ENCODE peak calls at places on chromosomes 4 and X, in four cellular contexts. O, T, L and U are unnamed samples.

GRCh38 chr4:20192754-20193521 is 58.8 kb upstream of the SLIT2 start:
- DNase-seq in O (peak; percentile 61), T (no peak), L (no peak), U (peak; percentile 20)

GRCh38 chr4:71907782-71908181 is 123.9 kb upstream of the GC start:
- DNase-seq in O (no peak), T (no peak), L (no peak), U (no peak)

GRCh38 chr4:173410106-173410505 is 11.2 kb upstream of the SCRG1 start:
- DNase-seq in O (no peak), T (no peak), L (no peak), U (no peak)

GRCh38 chrX:49003696-49004095 is 1.6 kb upstream of the GRIPAP1 start:
- DNase-seq in O (no peak), T (peak; percentile 35), L (no peak), U (no peak)

GRCh38 chr4:88843067-88843723 is 145.6 kb upstream of the NAP1L5 start:
- DNase-seq in O (peak; percentile 47), T (no peak), L (no peak), U (no peak)

GRCh38 chr4:102799816-102800215 is 27.5 kb downstream of the UBE2D3 start:
- DNase-seq in O (no peak), T (no peak), L (no peak), U (peak; percentile 44)

GRCh38 chr4:169241480-169241879 is 29.3 kb downstream of the SH3RF1 start:
- DNase-seq in O (peak; percentile 64), T (no peak), L (no peak), U (no peak)

GRCh38 chr4:78543424-78544238 is 7.9 kb upstream of the ANXA3 start:
- DNase-seq in O (peak; percentile 39), T (no peak), L (no peak), U (peak; percentile 40)

GRCh38 chr4:93174598-93174997 is 654.0 kb upstream of the ATOH1 start:
- DNase-seq in O (no peak), T (no peak), L (no peak), U (no peak)

GRCh38 chr4:55378617-55379467 is 16.9 kb upstream of the TMEM165 start:
- DNase-seq in O (peak; percentile 12), T (no peak), L (no peak), U (no peak)

GRCh38 chrX:16592194-16592770 is 57.7 kb upstream of the S100G start:
- DNase-seq in O (peak; percentile 16), T (no peak), L (no peak), U (no peak)

GRCh38 chr4:107391009-107391629 is 328.9 kb downstream of the PAPSS1 start:
- DNase-seq in O (no peak), T (no peak), L (no peak), U (no peak)

GRCh38 chr4:36332782-36333131 is 51.3 kb downstream of the DTHD1 start:
- DNase-seq in O (no peak), T (no peak), L (no peak), U (no peak)

GRCh38 chr4:148874331-148874730 is 432.1 kb upstream of the NR3C2 start:
- DNase-seq in O (no peak), T (no peak), L (no peak), U (no peak)
- TF ChIP-seq CTCF in O (no peak), T (peak; percentile 34), L (no peak), U (no peak)

GRCh38 chrX:7132335-7133035 is 15.0 kb upstream of the STS start:
- DNase-seq in O (peak; percentile 77), T (peak; percentile 71), L (no peak), U (peak; percentile 79)
- H3K4me3 ChIP-seq in O (no peak overlapping the region), T (no peak overlapping the region), L (no peak overlapping the region), U (no peak overlapping the region)

GRCh38 chr4:122218762-122219161 is 66.6 kb downstream of the BLTP1 start:
- DNase-seq in O (peak; percentile 31), T (peak; percentile 63), L (no peak), U (peak; percentile 9)
- TF ChIP-seq CTCF in O (peak; percentile 51), T (peak; percentile 44), L (peak; percentile 23), U (peak; percentile 45)

GRCh38 chr4:2799444-2799911 is 6.6 kb downstream of the SH3BP2 start:
- DNase-seq in O (no peak), T (no peak), L (peak; percentile 49), U (no peak)
- H3K4me3 ChIP-seq in O (no peak overlapping the region), T (no peak overlapping the region), L (peak overlapping the region; percentile 34), U (no peak overlapping the region)

DNA sequence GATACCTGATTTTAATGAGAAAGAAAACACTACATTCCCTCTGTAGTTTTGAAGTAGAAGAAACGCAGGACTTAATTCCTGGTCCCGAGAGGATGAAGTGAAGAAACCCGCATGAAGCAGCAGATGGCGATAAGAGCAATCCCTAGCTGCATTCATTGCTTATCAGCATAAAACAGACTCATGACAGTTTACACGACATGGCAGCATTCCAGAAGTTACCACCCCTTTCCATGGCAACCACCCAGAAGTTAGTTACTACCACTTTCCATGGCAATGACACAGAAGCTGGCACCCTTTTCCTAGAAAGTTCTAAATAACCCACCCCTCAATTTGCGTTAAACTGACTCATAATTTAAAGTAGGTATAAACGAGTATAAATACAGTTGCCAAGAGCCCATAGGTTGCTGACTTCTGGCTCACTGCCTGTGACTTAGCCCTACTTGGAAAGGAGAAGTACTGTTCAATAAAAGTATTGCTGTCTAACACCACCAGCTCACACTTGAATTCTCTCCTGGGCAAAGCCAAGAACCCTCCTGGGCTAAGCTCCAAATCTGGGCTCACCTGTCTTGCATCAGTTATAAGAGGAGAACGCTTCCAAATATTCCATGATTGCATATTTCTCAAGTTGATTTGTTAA is 5.5 kb upstream of the XAGE2 start:
- DNase-seq in O (peak; percentile 37), T (peak; percentile 35), L (no peak), U (no peak)
- TF ChIP-seq CTCF in O (peak; percentile 44), T (peak; percentile 47), L (no peak), U (no peak)

DNA sequence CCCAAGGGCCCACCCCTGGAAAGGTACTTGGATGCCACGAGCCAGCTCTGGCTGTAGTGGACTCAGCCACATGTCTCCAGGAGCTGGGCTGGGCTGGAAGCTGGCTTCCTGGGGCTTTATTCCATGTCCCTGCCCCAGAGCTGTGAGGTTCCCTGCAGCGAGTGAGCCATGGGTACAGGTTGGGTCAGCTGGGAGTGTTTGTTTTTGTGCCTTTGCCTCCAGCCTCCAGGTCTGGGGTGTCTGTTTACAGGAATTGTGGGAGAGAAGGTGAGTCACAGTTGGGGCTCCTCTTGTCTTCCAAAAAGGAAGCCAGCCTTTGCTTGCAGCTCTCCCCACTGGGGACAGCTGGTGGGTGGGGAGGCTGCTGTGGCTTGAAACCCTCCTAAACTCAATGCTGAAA is 21.5 kb downstream of the SORCS2 start:
- DNase-seq in O (no peak), T (no peak), L (no peak), U (no peak)
- H3K4me3 ChIP-seq in O (no peak overlapping the region), T (no peak overlapping the region), L (no peak overlapping the region), U (no peak overlapping the region)

GRCh38 chr4:40033603-40034002 is 23.0 kb upstream of the N4BP2 start:
- DNase-seq in O (no peak), T (no peak), L (no peak), U (no peak)

GRCh38 chr4:40040908-40041307 is 15.7 kb upstream of the N4BP2 start:
- DNase-seq in O (no peak), T (no peak), L (no peak), U (no peak)

GRCh38 chr4:40043786-40044185 is 12.9 kb upstream of the N4BP2 start:
- DNase-seq in O (no peak), T (no peak), L (no peak), U (no peak)

DNA sequence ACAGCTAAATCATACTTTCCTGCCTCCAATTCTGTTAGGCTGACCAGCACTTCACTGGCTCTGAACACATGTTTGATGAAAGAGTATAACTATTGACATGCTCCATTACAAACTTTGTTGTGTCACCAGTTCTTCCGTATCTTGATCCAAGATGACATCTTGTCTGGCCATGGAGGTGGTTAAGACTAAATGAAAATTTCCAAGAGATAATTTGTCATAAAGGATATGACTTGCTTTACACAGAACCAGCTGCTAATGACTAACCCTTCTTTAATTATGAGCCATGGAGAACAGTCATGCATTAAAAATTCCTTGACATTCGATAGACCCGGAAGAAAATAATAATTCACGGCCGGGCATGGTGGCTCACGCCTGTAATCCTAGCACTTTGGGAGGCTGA is 17.7 kb upstream of the N4BP2 start:
- DNase-seq in O (no peak), T (no peak), L (no peak), U (peak; percentile 6)
- TF ChIP-seq CTCF in O (no peak), T (no peak), L (no peak), U (no peak)

DNA sequence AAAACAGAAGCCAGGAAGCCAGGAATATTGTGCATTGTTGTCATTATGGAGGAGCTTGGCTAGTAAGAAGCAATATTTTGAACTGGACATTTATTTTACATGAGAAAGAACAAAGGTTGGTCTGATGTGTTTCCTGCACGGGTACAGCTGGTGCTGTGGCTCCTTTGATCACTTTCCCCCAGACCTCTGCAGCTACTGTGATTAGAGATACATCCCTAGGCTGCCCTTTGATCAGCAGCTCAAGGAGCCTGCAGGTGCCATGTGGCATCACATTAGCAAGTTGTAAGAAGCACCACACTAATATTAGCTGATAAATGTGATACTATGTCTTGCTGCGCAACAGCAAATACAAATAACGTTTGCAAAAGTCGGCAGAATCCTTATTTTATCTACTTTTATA is 2.5 kb downstream of the PDGFC start:
- DNase-seq in O (no peak), T (no peak), L (no peak), U (no peak)
- H3K4me3 ChIP-seq in O (peak overlapping the region; percentile 72), T (no peak overlapping the region), L (no peak overlapping the region), U (peak overlapping the region; percentile 60)